ENCODE peak calls at places on chromosome 21, in five cellular contexts. O, W, G, K and U are unnamed samples.
A peak's percentile ranks its signal among the peaks of the same experiment; 100 is the strongest.

GRCh38 chr21:45950740-45951515 is 30.6 kb upstream of the COL6A1 start:
- DNase-seq in W (no peak), G (peak; percentile 70), O (no peak), K (no peak), U (no peak)

GRCh38 chr21:38834725-38835124 is 29.0 kb downstream of the ETS2 start:
- DNase-seq in K (no peak), O (no peak), W (no peak), G (no peak), U (no peak)

GRCh38 chr21:42581676-42582371 is 68.2 kb downstream of the SLC37A1 start:
- DNase-seq in K (no peak), W (no peak), O (peak; percentile 69), G (no peak), U (no peak)

GRCh38 chr21:33655591-33656221 is 13.4 kb downstream of the ITSN1 start:
- DNase-seq in K (peak; percentile 38), G (peak; percentile 100), W (no peak), O (no peak), U (no peak)

GRCh38 chr21:44817914-44818635 is at the start of gene SUMO3:
- DNase-seq in G (peak; percentile 76), W (peak; percentile 48), K (peak; percentile 90), O (peak; percentile 91), U (peak; percentile 94)

GRCh38 chr21:31556662-31557061 is 102.8 kb upstream of the SOD1 start:
- DNase-seq in G (no peak), O (no peak), W (no peak), K (no peak), U (no peak)

GRCh38 chr21:35020902-35021301 is 28.2 kb downstream of the RUNX1 start:
- DNase-seq in K (no peak), G (peak; percentile 64), O (no peak), W (no peak), U (no peak)

GRCh38 chr21:46093668-46094400 is 4.1 kb upstream of the COL6A2 start:
- DNase-seq in W (no peak), O (peak; percentile 71), G (no peak), K (no peak), U (no peak)

GRCh38 chr21:23401278-23401677 is 2206.0 kb downstream of the MRPL39 start:
- DNase-seq in W (no peak), O (no peak), G (no peak), K (peak; percentile 0), U (no peak)

GRCh38 chr21:27519357-27519756 is 552.5 kb upstream of the ADAMTS5 start:
- DNase-seq in O (no peak), G (peak; percentile 71), K (peak; percentile 2), W (no peak), U (no peak)

GRCh38 chr21:45573452-45574035 is 31.3 kb upstream of the SLC19A1 start:
- DNase-seq in K (no peak), O (peak; percentile 43), G (no peak), W (no peak), U (no peak)

GRCh38 chr21:44437696-44438431 is 17.4 kb upstream of the LRRC3 start:
- DNase-seq in O (no peak), G (no peak), K (no peak), W (no peak), U (no peak)

GRCh38 chr21:21179619-21180336 is 181.6 kb downstream of the NCAM2 start:
- DNase-seq in K (no peak), W (no peak), O (no peak), G (no peak), U (no peak)

GRCh38 chr21:33299181-33299752 is 25.5 kb upstream of the IFNAR1 start:
- DNase-seq in G (no peak), K (no peak), O (no peak), W (no peak), U (peak; percentile 37)

GRCh38 chr21:26826801-26827200 is 18.4 kb downstream of the ADAMTS1 start:
- DNase-seq in K (no peak), O (no peak), G (peak; percentile 76), W (no peak), U (no peak)

GRCh38 chr21:43793243-43793642 is 3.9 kb downstream of the RRP1 start:
- DNase-seq in O (no peak), W (no peak), G (no peak), K (no peak), U (no peak)